ENCODE peak calls at places on chromosomes 5 and 9, in six cellular contexts. C, E, M, G, U and I are unnamed samples.

GRCh38 chr5:175216991-175217390 is 227.0 kb downstream of the DRD1 start:
- DNase-seq in C (peak), E (peak), M (peak), G (no peak), U (peak), I (no peak)

GRCh38 chr5:53037141-53037859 is 48.1 kb downstream of the ITGA2 start:
- DNase-seq in C (no peak), E (no peak), M (peak), G (peak), U (no peak), I (peak)

GRCh38 chr9:72991772-72992171 is 38.9 kb upstream of the ALDH1A1 start:
- DNase-seq in C (no peak), E (no peak), M (no peak), G (no peak), U (no peak), I (no peak)

GRCh38 chr9:90909747-90910283 is 108.2 kb downstream of the SYK start:
- DNase-seq in C (no peak), E (no peak), M (no peak), G (no peak), U (no peak), I (no peak)

GRCh38 chr9:134235366-134235765 is 71.0 kb upstream of the RNU6ATAC start:
- DNase-seq in C (no peak), E (no peak), M (no peak), G (no peak), U (no peak), I (no peak)

GRCh38 chr5:115457574-115457973 is 87.0 kb downstream of the FEM1C start:
- DNase-seq in C (no peak), E (no peak), M (no peak), G (no peak), U (no peak), I (no peak)

GRCh38 chr5:88682797-88683496 is 200.0 kb downstream of the MEF2C start:
- DNase-seq in C (no peak), E (no peak), M (no peak), G (no peak), U (no peak), I (no peak)

GRCh38 chr5:10387690-10388089 is 34.2 kb downstream of the MARCHF6 start:
- DNase-seq in C (peak), E (no peak), M (peak), G (no peak), U (no peak), I (no peak)

GRCh38 chr5:104815212-104815611 is 1252.6 kb upstream of the NUDT12 start:
- DNase-seq in C (no peak), E (no peak), M (no peak), G (no peak), U (no peak), I (no peak)

GRCh38 chr5:38541174-38541724 is 15.2 kb downstream of the LIFR start:
- DNase-seq in C (peak), E (no peak), M (peak), G (no peak), U (no peak), I (no peak)

GRCh38 chr9:85112376-85112775 is 442.8 kb downstream of the NTRK2 start:
- DNase-seq in C (no peak), E (no peak), M (no peak), G (no peak), U (no peak), I (no peak)

GRCh38 chr9:32915802-32916201 is 85.6 kb downstream of the APTX start:
- DNase-seq in C (no peak), E (no peak), M (no peak), G (no peak), U (no peak), I (no peak)

GRCh38 chr5:159240301-159240870 is 22.7 kb upstream of the UBLCP1 start:
- DNase-seq in C (peak), E (no peak), M (peak), G (no peak), U (no peak), I (peak)

GRCh38 chr9:38257626-38258215 is 134.8 kb upstream of the ALDH1B1 start:
- DNase-seq in C (no peak), E (no peak), M (no peak), G (no peak), U (no peak), I (no peak)

GRCh38 chr9:18473551-18474279 is at the start of gene ADAMTSL1:
- DNase-seq in C (peak), E (peak), M (peak), G (no peak), U (peak), I (no peak)

GRCh38 chr5:23631283-23632045 is 124.1 kb downstream of the PRDM9 start:
- DNase-seq in C (peak), E (no peak), M (peak), G (no peak), U (no peak), I (peak)

GRCh38 chr5:168869615-168870227 is 290.6 kb upstream of the PANK3 start:
- DNase-seq in C (no peak), E (no peak), M (no peak), G (no peak), U (no peak), I (no peak)

GRCh38 chr5:150389759-150390256 is 22.9 kb downstream of the CD74 start:
- DNase-seq in C (no peak), E (no peak), M (no peak), G (no peak), U (no peak), I (no peak)

GRCh38 chr5:91373016-91373415 is 10.1 kb downstream of the ARRDC3 start:
- DNase-seq in C (no peak), E (no peak), M (no peak), G (no peak), U (no peak), I (no peak)

GRCh38 chr5:123157797-123158528 is 68.9 kb downstream of the PRDM6 start:
- DNase-seq in C (peak), E (no peak), M (peak), G (peak), U (no peak), I (peak)

GRCh38 chr9:83620841-83621636 is 1.9 kb upstream of the IDNK start:
- DNase-seq in C (peak), E (no peak), M (peak), G (peak), U (no peak), I (peak)

GRCh38 chr5:58016892-58017291 is 443.0 kb downstream of the PLK2 start:
- DNase-seq in C (no peak), E (no peak), M (no peak), G (no peak), U (no peak), I (no peak)

GRCh38 chr5:6448622-6449464 is at the start of gene UBE2QL1:
- DNase-seq in C (no peak), E (peak), M (no peak), G (no peak), U (peak), I (no peak)

GRCh38 chr5:173629628-173630027 is 13.2 kb upstream of the BOD1 start:
- DNase-seq in C (no peak), E (no peak), M (no peak), G (no peak), U (no peak), I (no peak)

GRCh38 chr5:171783051-171783450 is 2.6 kb upstream of the SMIM23 start:
- DNase-seq in C (no peak), E (no peak), M (peak), G (no peak), U (no peak), I (peak)

GRCh38 chr9:120730661-120731514 is 16.6 kb upstream of the MEGF9 start:
- DNase-seq in C (peak), E (no peak), M (peak), G (no peak), U (no peak), I (peak)

GRCh38 chr5:158537343-158537742 is 562.4 kb downstream of the EBF1 start:
- DNase-seq in C (no peak), E (no peak), M (no peak), G (no peak), U (no peak), I (no peak)

GRCh38 chr5:16018970-16019369 is 160.6 kb downstream of the MARCHF11 start:
- DNase-seq in C (no peak), E (no peak), M (no peak), G (no peak), U (no peak), I (no peak)

GRCh38 chr5:33611882-33612281 is 171.1 kb downstream of the TARS1 start:
- DNase-seq in C (no peak), E (no peak), M (peak), G (no peak), U (no peak), I (no peak)

GRCh38 chr9:6484210-6484609 is 71.2 kb downstream of the UHRF2 start:
- DNase-seq in C (no peak), E (no peak), M (no peak), G (no peak), U (no peak), I (no peak)

GRCh38 chr5:57432876-57433275 is 49.7 kb downstream of the ACTBL2 start:
- DNase-seq in C (peak), E (no peak), M (no peak), G (peak), U (no peak), I (peak)

GRCh38 chr5:147040856-147041255 is 162.3 kb upstream of the PPP2R2B start:
- DNase-seq in C (no peak), E (no peak), M (no peak), G (no peak), U (no peak), I (no peak)

GRCh38 chr5:146642410-146642809 is 126.4 kb upstream of the GPR151 start:
- DNase-seq in C (no peak), E (no peak), M (no peak), G (no peak), U (no peak), I (no peak)

GRCh38 chr5:107673106-107673367 is 2.3 kb upstream of the EFNA5 start:
- DNase-seq in C (no peak), E (no peak), M (peak), G (no peak), U (no peak), I (peak)

GRCh38 chr9:129330711-129331279 is 152.7 kb upstream of the IER5L start:
- DNase-seq in C (no peak), E (no peak), M (no peak), G (peak), U (no peak), I (no peak)

GRCh38 chr5:11415751-11416150 is 488.5 kb downstream of the CTNND2 start:
- DNase-seq in C (no peak), E (no peak), M (no peak), G (no peak), U (no peak), I (no peak)

GRCh38 chr9:8845376-8845775 is 1045.8 kb upstream of the DMAC1 start:
- DNase-seq in C (no peak), E (no peak), M (no peak), G (no peak), U (no peak), I (no peak)

DNA sequence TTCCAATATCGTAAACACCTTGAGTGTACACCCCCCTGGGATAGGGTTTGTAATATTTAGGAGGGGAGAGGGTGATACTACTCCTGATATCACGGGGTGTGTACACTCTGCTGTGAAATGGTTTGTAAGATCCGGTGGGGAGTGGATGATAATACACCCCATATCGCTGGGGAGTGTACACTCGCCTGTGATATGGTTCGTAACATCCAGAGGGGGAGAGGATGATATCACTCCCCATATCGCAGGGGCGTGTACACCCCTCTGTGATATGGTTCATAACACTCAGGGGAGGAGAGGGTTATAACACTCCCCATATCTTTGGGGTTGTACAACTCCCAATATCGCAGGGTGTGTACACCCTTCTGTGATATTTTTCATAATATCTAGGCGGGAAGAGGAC is 33.8 kb upstream of the SLC25A48 start:
- DNase-seq in C (no peak), E (no peak), M (no peak), G (no peak), U (no peak), I (no peak)
- H3K27ac ChIP-seq in C (no peak), E (no peak), M (no peak), G (no peak), U (no peak), I (no peak)

GRCh38 chr5:77437194-77437593 is 54.9 kb downstream of the WDR41 start:
- DNase-seq in C (no peak), E (no peak), M (no peak), G (peak), U (no peak), I (no peak)
- TF ChIP-seq CTCF in C (peak), E (no peak), M (no peak), G (peak), U (peak), I (no peak)

GRCh38 chr9:35835766-35836165 is 6.7 kb downstream of the TMEM8B start:
- DNase-seq in C (no peak), E (no peak), M (no peak), G (no peak), U (no peak), I (no peak)
- H3K27ac ChIP-seq in C (no peak), E (peak), M (no peak), G (no peak), U (no peak), I (no peak)

GRCh38 chr5:78127875-78128274 is 166.6 kb downstream of the AP3B1 start:
- DNase-seq in C (no peak), E (no peak), M (no peak), G (no peak), U (no peak), I (peak)
- TF ChIP-seq CTCF in C (peak), E (no peak), M (no peak), G (peak), U (no peak), I (no peak)